ENCODE peak calls at places on chromosomes 6 and 20, in eight cellular contexts. U, K, B, A, F, I, Q and C are unnamed samples.

GRCh38 chr6:147179809-147180208 is 24.4 kb upstream of the STXBP5 start:
- DNase-seq in I (no peak), F (no peak), K (no peak), B (no peak), U (no peak), A (no peak), Q (no peak), C (no peak)

GRCh38 chr6:105560611-105561066 is 157.8 kb upstream of the PREP start:
- DNase-seq in A (no peak), B (no peak), Q (peak; percentile 72), F (no peak), I (no peak), K (no peak), U (no peak), C (no peak)

GRCh38 chr20:58222446-58222845 is 6.0 kb downstream of the ANKRD60 start:
- DNase-seq in B (no peak), F (no peak), Q (no peak), A (no peak), U (no peak), K (no peak), I (no peak), C (no peak)

GRCh38 chr6:25061289-25061945 is 125.7 kb upstream of the RIPOR2 start:
- DNase-seq in I (no peak), Q (peak; percentile 14), K (no peak), B (no peak), A (no peak), F (peak; percentile 6), U (no peak), C (peak; percentile 28)

GRCh38 chr6:156919819-156920379 is 142.7 kb downstream of the ARID1B start:
- DNase-seq in U (no peak), Q (no peak), F (no peak), I (no peak), K (no peak), A (no peak), B (no peak), C (no peak)

GRCh38 chr6:2891768-2892170 is 11.3 kb downstream of the SERPINB9 start:
- DNase-seq in F (no peak), Q (no peak), A (no peak), B (peak; percentile 89), I (no peak), U (peak; percentile 42), K (no peak), C (no peak)

GRCh38 chr6:158978752-158979151 is 21.2 kb downstream of the RSPH3 start:
- DNase-seq in F (no peak), U (no peak), Q (peak; percentile 64), A (no peak), B (no peak), K (no peak), I (no peak), C (no peak)

GRCh38 chr6:165834613-165835259 is 171.7 kb upstream of the PDE10A start:
- DNase-seq in A (peak; percentile 91), U (no peak), K (peak; percentile 66), Q (peak; percentile 17), B (no peak), I (no peak), F (no peak), C (no peak)

GRCh38 chr6:89475634-89476033 is 42.7 kb downstream of the ANKRD6 start:
- DNase-seq in I (no peak), F (no peak), Q (no peak), U (no peak), A (no peak), K (peak; percentile 19), B (no peak), C (no peak)

GRCh38 chr6:134730013-134730412 is 219.9 kb downstream of the ALDH8A1 start:
- DNase-seq in B (no peak), K (no peak), U (no peak), Q (no peak), I (no peak), A (no peak), F (no peak), C (no peak)

GRCh38 chr20:48066851-48067250 is 281.6 kb upstream of the SULF2 start:
- DNase-seq in Q (no peak), K (no peak), A (no peak), F (no peak), I (no peak), U (no peak), B (no peak), C (no peak)

GRCh38 chr20:3483784-3484183 is 13.0 kb downstream of the ATRN start:
- DNase-seq in A (no peak), F (no peak), I (no peak), B (no peak), U (no peak), Q (peak; percentile 40), K (no peak), C (no peak)

GRCh38 chr20:4084721-4085120 is 69.4 kb upstream of the RNF24 start:
- DNase-seq in B (no peak), K (no peak), F (no peak), I (no peak), U (no peak), A (no peak), Q (no peak), C (no peak)

DNA sequence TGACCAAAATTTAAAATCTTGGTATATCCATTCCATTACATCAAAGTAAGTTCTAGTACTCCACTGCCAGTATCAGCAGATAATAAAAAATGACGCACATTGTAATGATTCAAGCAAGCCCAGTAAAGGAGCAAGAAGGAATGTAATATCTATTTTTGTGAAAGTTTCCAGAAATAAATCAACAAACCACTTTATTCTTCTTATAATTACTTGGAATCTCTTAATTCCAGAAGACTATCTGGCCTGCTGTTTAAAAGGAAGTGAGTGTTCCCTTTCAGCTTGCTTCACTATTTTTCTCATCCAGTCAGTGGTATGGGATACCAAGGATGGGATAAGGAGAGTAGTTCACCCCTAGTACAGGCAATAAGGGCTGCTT is 42.2 kb upstream of the DSE start:
- DNase-seq in I (no peak), B (no peak), U (no peak), K (no peak), A (no peak), Q (peak; percentile 31), F (no peak), C (no peak)
- H3K4me1 ChIP-seq in I (no peaks in the 10 kb centered on the region), B (no peaks in the 10 kb centered on the region), U (peaks cover 7% of the 10 kb centered on the region), K (no peaks in the 10 kb centered on the region), A (peaks cover 13% of the 10 kb centered on the region), Q (peaks cover 1% of the 10 kb centered on the region), F (peaks cover 19% of the 10 kb centered on the region), C (peaks cover 7% of the 10 kb centered on the region)

DNA sequence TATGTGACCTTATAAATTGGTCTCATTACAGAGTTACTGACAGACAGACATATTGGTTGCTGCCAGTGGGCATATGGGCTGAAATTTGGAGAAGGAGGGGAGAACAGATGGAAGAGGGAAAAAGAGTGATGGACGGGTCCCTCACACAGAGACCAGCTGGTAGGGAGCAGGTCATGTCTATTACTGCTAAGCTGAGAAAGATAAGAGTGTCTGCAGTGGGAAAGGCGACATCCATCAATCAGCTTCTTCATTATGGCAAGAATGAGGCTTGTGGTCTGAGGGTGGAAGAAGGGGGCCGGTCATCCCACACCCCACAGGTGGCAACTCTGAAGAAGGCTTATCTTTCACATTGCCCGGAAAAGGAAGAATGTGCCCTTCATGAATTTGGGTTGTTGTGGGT is 353.8 kb upstream of the RSPO3 start:
- DNase-seq in F (no peak), I (no peak), A (no peak), Q (no peak), B (no peak), K (no peak), U (no peak), C (no peak)
- H3K4me3 ChIP-seq in F (no peak overlapping the region), I (no peak overlapping the region), A (no peak overlapping the region), Q (no peak overlapping the region), B (no peak overlapping the region), K (no peak overlapping the region), U (no peak overlapping the region), C (no peak overlapping the region)

GRCh38 chr6:42103218-42103617 is 39.2 kb downstream of the C6orf132 start:
- DNase-seq in Q (no peak), B (no peak), U (no peak), K (peak; percentile 66), A (no peak), I (no peak), F (no peak), C (no peak)
- H3K4me1 ChIP-seq in Q (peaks cover 18% of the 10 kb centered on the region), B (peaks cover 8% of the 10 kb centered on the region), U (peaks cover 25% of the 10 kb centered on the region), K (peaks cover 8% of the 10 kb centered on the region), A (peaks cover 55% of the 10 kb centered on the region), I (no peaks in the 10 kb centered on the region), F (peaks cover 14% of the 10 kb centered on the region), C (peaks cover 10% of the 10 kb centered on the region)

DNA sequence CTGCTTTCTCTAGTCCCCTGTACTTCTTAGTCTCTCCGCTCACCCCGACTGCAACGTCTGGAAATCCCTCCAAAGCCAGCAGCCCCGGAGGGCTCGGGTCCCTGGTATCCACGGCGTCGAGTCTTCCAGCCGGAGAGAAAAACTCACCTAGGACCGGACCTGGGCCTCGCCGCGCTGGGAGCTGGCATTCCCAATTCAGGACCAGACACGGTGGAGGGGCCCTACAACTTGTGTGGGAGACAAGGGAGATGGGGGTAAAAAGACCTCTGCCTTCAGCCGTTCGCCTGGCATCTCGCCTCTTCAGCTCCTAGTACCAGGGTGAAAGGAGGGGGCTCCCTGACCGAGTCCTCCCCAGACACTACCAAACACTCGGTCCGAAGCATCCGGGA is 64.3 kb downstream of the GPX5 start:
- DNase-seq in Q (no peak), K (no peak), I (no peak), A (no peak), U (no peak), B (no peak), F (no peak), C (no peak)
- H3K4me3 ChIP-seq in Q (peak overlapping the region; percentile 35), K (no peak overlapping the region), I (no peak overlapping the region), A (no peak overlapping the region), U (peak overlapping the region; percentile 11), B (no peak overlapping the region), F (peak overlapping the region; percentile 78), C (no peak overlapping the region)

GRCh38 chr20:45339799-45340198 is 8.4 kb downstream of the SDC4 start:
- DNase-seq in B (no peak), A (no peak), U (no peak), I (no peak), F (no peak), Q (no peak), K (no peak), C (no peak)

GRCh38 chr20:45340951-45341350 is 7.3 kb downstream of the SDC4 start:
- DNase-seq in A (no peak), B (no peak), Q (no peak), I (no peak), F (no peak), U (no peak), K (no peak), C (no peak)

GRCh38 chr20:45341579-45341938 is 6.7 kb downstream of the SDC4 start:
- DNase-seq in Q (no peak), F (no peak), I (no peak), A (no peak), U (no peak), B (no peak), K (no peak), C (no peak)

GRCh38 chr20:45339084-45339483 is 9.1 kb downstream of the SDC4 start:
- DNase-seq in Q (no peak), A (no peak), U (no peak), F (no peak), B (no peak), I (no peak), K (peak; percentile 80), C (no peak)

GRCh38 chr20:45340236-45340847 is 7.9 kb downstream of the SDC4 start:
- DNase-seq in F (no peak), A (peak; percentile 71), K (peak; percentile 77), B (no peak), I (no peak), U (no peak), Q (no peak), C (no peak)
- H3K4me1 ChIP-seq in F (peaks cover 41% of the 10 kb centered on the region), A (peaks cover 89% of the 10 kb centered on the region), K (peaks cover 14% of the 10 kb centered on the region), B (no peaks in the 10 kb centered on the region), I (peaks cover 4% of the 10 kb centered on the region), U (peaks cover 100% of the 10 kb centered on the region), Q (peaks cover 73% of the 10 kb centered on the region), C (peaks cover 26% of the 10 kb centered on the region)